ENCODE peak calls at places on chromosomes 12 and 14, in eight cellular contexts. M is PC-3, T is fibroblast of lung, E is GM23248, S is SK-N-SH, R is HCT116, P is IMR-90, W is neuronal stem cell. N is an unnamed sample.
A peak's percentile ranks its signal among the peaks of the same experiment; 100 is the strongest.

GRCh38 chr12:73445658-73446324 is 1091.8 kb upstream of the ATXN7L3B start:
- DNase-seq in M (no peak), T (no peak), E (no peak), S (no peak), R (no peak), P (no peak), W (no peak), N (no peak)

GRCh38 chr14:101561145-101561896 is at the start of gene DIO3:
- DNase-seq in M (peak; percentile 79), T (peak; percentile 44), E (peak; percentile 13), S (peak; percentile 72), R (peak; percentile 32), P (no peak), W (peak; percentile 88), N (peak; percentile 89)

GRCh38 chr14:104744484-104744883 is 8.5 kb upstream of the SIVA1 start:
- DNase-seq in M (no peak), T (no peak), E (no peak), S (no peak), R (no peak), P (no peak), W (no peak), N (no peak)

GRCh38 chr12:55797068-55797467 is 20.5 kb downstream of the SARNP start:
- DNase-seq in M (peak; percentile 47), T (peak; percentile 39), E (peak; percentile 59), S (peak; percentile 68), R (peak; percentile 26), P (peak; percentile 56), W (peak; percentile 37), N (peak; percentile 69)

GRCh38 chr14:106347890-106348755 is 821.7 kb downstream of the TMEM121 start:
- DNase-seq in M (no peak), T (no peak), E (no peak), S (no peak), R (no peak), P (no peak), W (no peak), N (peak; percentile 40)

GRCh38 chr14:34172477-34173368 is 221.8 kb upstream of the EGLN3 start:
- DNase-seq in M (no peak), T (no peak), E (no peak), S (no peak), R (no peak), P (no peak), W (no peak), N (no peak)

GRCh38 chr14:20179880-20180279 is 10.8 kb upstream of the OR11G2 start:
- DNase-seq in M (no peak), T (no peak), E (no peak), S (no peak), R (no peak), P (no peak), W (no peak), N (no peak)

GRCh38 chr12:47742253-47742825 is 16.3 kb downstream of the RAPGEF3 start:
- DNase-seq in M (peak; percentile 76), T (no peak), E (peak; percentile 41), S (peak; percentile 72), R (peak; percentile 26), P (no peak), W (no peak), N (peak; percentile 39)

GRCh38 chr14:64755661-64756265 is 51.5 kb downstream of the PLEKHG3 start:
- DNase-seq in M (peak; percentile 86), T (peak; percentile 57), E (peak; percentile 51), S (no peak), R (no peak), P (peak; percentile 21), W (no peak), N (peak; percentile 74)

GRCh38 chr14:56686416-56686815 is 106.8 kb downstream of the TMEM260 start:
- DNase-seq in M (peak; percentile 33), T (no peak), E (no peak), S (no peak), R (no peak), P (no peak), W (peak; percentile 27), N (no peak)

GRCh38 chr12:47079894-47080724 is at the start of gene AMIGO2:
- DNase-seq in M (peak; percentile 87), T (peak; percentile 75), E (peak; percentile 67), S (no peak), R (no peak), P (peak; percentile 54), W (peak; percentile 46), N (peak; percentile 67)

GRCh38 chr12:116459011-116459410 is 100.2 kb upstream of the MAP1LC3B2 start:
- DNase-seq in M (no peak), T (no peak), E (no peak), S (no peak), R (no peak), P (no peak), W (no peak), N (no peak)

DNA sequence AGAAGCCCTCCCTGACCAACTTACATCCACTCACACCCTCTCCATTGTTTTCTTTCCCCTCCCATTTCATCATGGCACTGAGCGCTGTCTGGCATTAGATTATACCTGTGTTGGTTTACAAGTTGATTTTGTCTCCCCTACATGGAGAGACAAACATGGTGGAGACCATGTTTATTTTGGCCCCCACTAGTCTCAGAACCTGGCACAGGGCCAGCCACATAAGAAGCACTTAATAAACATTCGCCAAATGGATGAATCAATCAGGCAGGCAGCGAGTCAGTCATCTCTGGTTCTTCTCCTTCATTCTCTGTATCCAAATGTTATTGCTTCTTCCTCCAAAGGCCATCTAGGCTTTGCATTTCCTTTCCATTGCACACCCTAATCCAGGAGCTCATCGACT is 177.4 kb downstream of the DPF3 start:
- DNase-seq in M (peak; percentile 13), T (no peak), E (no peak), S (no peak), R (no peak), P (peak; percentile 41), W (no peak), N (no peak)
- H2AFZ ChIP-seq in M (no peak overlapping the region), T (no peak overlapping the region), E (no peak overlapping the region), S (no peak overlapping the region), R (no peak overlapping the region), P (no peak overlapping the region), W (no peak overlapping the region), N (no peak overlapping the region)

GRCh38 chr14:29216774-29217232 is 450.2 kb downstream of the FOXG1 start:
- DNase-seq in M (peak; percentile 85), T (peak; percentile 57), E (peak; percentile 20), S (no peak), R (no peak), P (no peak), W (no peak), N (no peak)

GRCh38 chr14:29220077-29220476 is 453.5 kb downstream of the FOXG1 start:
- DNase-seq in M (no peak), T (no peak), E (no peak), S (no peak), R (no peak), P (no peak), W (no peak), N (no peak)

GRCh38 chr14:29227631-29228030 is 461.0 kb downstream of the FOXG1 start:
- DNase-seq in M (no peak), T (peak; percentile 69), E (peak; percentile 79), S (no peak), R (no peak), P (peak; percentile 63), W (no peak), N (no peak)

GRCh38 chr14:29217813-29218450 is 451.3 kb downstream of the FOXG1 start:
- DNase-seq in M (no peak), T (no peak), E (no peak), S (no peak), R (no peak), P (peak; percentile 44), W (no peak), N (no peak)

GRCh38 chr14:29222671-29223268 is 456.2 kb downstream of the FOXG1 start:
- DNase-seq in M (peak; percentile 59), T (peak; percentile 62), E (peak; percentile 79), S (peak; percentile 0), R (no peak), P (peak; percentile 73), W (no peak), N (peak; percentile 40)
- H2AFZ ChIP-seq in M (no peak overlapping the region), T (peak overlapping the region; percentile 20), E (peak overlapping the region; percentile 85), S (no peak overlapping the region), R (no peak overlapping the region), P (peak overlapping the region; percentile 88), W (no peak overlapping the region), N (no peak overlapping the region)

GRCh38 chr14:39140170-39140569 is 26.0 kb downstream of the GEMIN2 start:
- DNase-seq in M (no peak), T (no peak), E (no peak), S (no peak), R (no peak), P (no peak), W (no peak), N (no peak)

DNA sequence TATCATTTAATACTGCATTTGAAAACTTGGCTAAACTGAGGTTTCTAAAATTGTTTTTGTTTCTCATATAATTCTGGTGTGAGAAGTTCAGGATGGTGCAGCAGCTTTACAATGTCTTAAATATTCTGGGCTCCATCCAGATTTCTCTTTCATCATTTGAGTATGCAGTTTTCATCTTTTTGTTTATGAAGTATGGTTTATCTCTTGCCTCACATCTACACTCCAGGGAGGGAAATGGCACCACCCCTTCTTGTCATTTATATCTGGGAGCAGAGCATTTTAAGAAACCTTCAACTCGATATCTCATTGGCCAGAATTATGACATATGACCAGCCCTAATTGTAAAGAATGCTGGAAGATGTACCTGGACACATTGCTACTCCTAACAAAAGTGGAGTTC is 24.3 kb downstream of the GEMIN2 start:
- DNase-seq in M (no peak), T (no peak), E (no peak), S (no peak), R (no peak), P (peak; percentile 63), W (no peak), N (no peak)
- H2AFZ ChIP-seq in M (no peak overlapping the region), T (no peak overlapping the region), E (no peak overlapping the region), S (no peak overlapping the region), R (no peak overlapping the region), P (no peak overlapping the region), W (no peak overlapping the region), N (no peak overlapping the region)

GRCh38 chr14:78222746-78223145 is 52.6 kb downstream of the NRXN3 start:
- DNase-seq in M (no peak), T (no peak), E (no peak), S (no peak), R (no peak), P (no peak), W (no peak), N (no peak)

GRCh38 chr14:78228702-78229327 is 58.6 kb downstream of the NRXN3 start:
- DNase-seq in M (no peak), T (no peak), E (no peak), S (no peak), R (no peak), P (no peak), W (no peak), N (no peak)

GRCh38 chr14:78232666-78233065 is 62.5 kb downstream of the NRXN3 start:
- DNase-seq in M (no peak), T (no peak), E (no peak), S (no peak), R (no peak), P (no peak), W (no peak), N (no peak)

DNA sequence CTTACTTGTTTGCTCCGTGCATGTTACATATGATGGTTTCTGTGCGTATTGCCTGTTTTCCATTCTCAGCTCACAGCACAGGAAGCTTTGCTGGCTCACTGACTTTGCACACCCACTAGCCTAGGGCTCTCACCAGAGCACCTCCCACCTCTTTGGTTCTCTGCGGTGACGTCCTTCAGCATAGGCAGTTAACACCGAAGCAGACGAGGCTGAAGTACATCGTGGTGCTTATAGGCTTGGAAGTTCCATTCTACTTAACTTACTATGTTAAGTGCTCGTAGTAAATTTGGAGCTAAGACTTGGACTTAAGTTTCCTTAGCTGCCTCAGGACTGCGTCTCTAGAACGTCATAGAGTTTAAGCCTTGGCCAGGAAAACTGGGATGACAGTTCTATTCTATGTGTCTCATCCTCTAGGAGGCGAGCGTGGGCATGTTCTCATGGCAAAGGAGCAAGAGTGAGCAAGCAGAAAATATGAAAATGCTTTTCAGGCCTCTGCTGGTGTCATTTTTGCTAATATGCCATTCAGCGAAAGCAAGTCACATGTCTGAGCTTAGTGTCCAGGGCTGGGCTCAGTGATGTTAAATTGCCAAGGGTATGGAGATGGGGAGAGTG is 57.4 kb downstream of the NRXN3 start:
- DNase-seq in M (no peak), T (no peak), E (peak; percentile 33), S (no peak), R (no peak), P (no peak), W (no peak), N (no peak)
- H2AFZ ChIP-seq in M (no peak overlapping the region), T (no peak overlapping the region), E (no peak overlapping the region), S (no peak overlapping the region), R (no peak overlapping the region), P (no peak overlapping the region), W (no peak overlapping the region), N (no peak overlapping the region)